ENCODE peak calls at places on chromosomes 4 and X, in four cellular contexts. O, X, P and Z are unnamed samples.

GRCh38 chr4:169909897-169910296 is 116.3 kb downstream of the MFAP3L start:
- DNase-seq in O (no peak), X (no peak), P (no peak), Z (no peak)

GRCh38 chrX:9816094-9816700 is 30.0 kb downstream of the SHROOM2 start:
- DNase-seq in O (no peak), X (no peak), P (no peak), Z (peak; percentile 72)

GRCh38 chr4:155602351-155603140 is 64.1 kb upstream of the GUCY1A1 start:
- DNase-seq in O (no peak), X (no peak), P (no peak), Z (no peak)

GRCh38 chr4:155376387-155377268 is at the start of gene MAP9:
- DNase-seq in O (peak; percentile 93), X (peak; percentile 91), P (peak; percentile 98), Z (peak; percentile 98)

GRCh38 chr4:188854451-188854850 is 715.2 kb downstream of the TRIML1 start:
- DNase-seq in O (no peak), X (no peak), P (no peak), Z (no peak)

GRCh38 chr4:32569844-32570243 is 1849.7 kb downstream of the PCDH7 start:
- DNase-seq in O (no peak), X (no peak), P (peak; percentile 92), Z (peak; percentile 55)

GRCh38 chr4:140344621-140345020 is 28.8 kb upstream of the SCOC start:
- DNase-seq in O (no peak), X (no peak), P (no peak), Z (peak; percentile 39)

GRCh38 chr4:73998040-73999011 is at the start of gene CXCL5:
- DNase-seq in O (peak; percentile 78), X (peak; percentile 66), P (no peak), Z (peak; percentile 75)

GRCh38 chr4:174177536-174177935 is 105.9 kb downstream of the FBXO8 start:
- DNase-seq in O (no peak), X (no peak), P (no peak), Z (no peak)

GRCh38 chr4:67699603-67700002 is 1.4 kb downstream of the UBA6 start:
- DNase-seq in O (no peak), X (no peak), P (no peak), Z (no peak)

GRCh38 chr4:81648576-81649272 is 177.0 kb upstream of the RASGEF1B start:
- DNase-seq in O (no peak), X (no peak), P (peak; percentile 88), Z (peak; percentile 35)

GRCh38 chrX:39848900-39849299 is 248.9 kb downstream of the BCOR start:
- DNase-seq in O (no peak), X (no peak), P (no peak), Z (peak; percentile 82)

GRCh38 chr4:7799723-7800122 is 139.9 kb downstream of the AFAP1 start:
- DNase-seq in O (no peak), X (no peak), P (no peak), Z (no peak)

GRCh38 chrX:133444952-133445831 is 29.9 kb upstream of the GPC4 start:
- DNase-seq in O (no peak), X (no peak), P (no peak), Z (no peak)

GRCh38 chr4:64146030-64146429 is 263.2 kb downstream of the TECRL start:
- DNase-seq in O (no peak), X (no peak), P (no peak), Z (no peak)

GRCh38 chr4:59805176-59805575 is 1395.0 kb upstream of the ADGRL3 start:
- DNase-seq in O (no peak), X (no peak), P (no peak), Z (no peak)

GRCh38 chr4:85478576-85478975 is 3.6 kb downstream of the ARHGAP24 start:
- DNase-seq in O (no peak), X (no peak), P (no peak), Z (peak; percentile 40)

GRCh38 chrX:93874554-93874953 is 200.5 kb downstream of the FAM133A start:
- DNase-seq in O (no peak), X (no peak), P (peak; percentile 0), Z (peak; percentile 1)

GRCh38 chr4:181528570-181529184 is 714.5 kb upstream of the TENM3 start:
- DNase-seq in O (peak; percentile 74), X (peak; percentile 61), P (peak; percentile 60), Z (peak; percentile 81)

GRCh38 chr4:36285784-36286480 is 4.5 kb downstream of the DTHD1 start:
- DNase-seq in O (no peak), X (no peak), P (no peak), Z (no peak)

GRCh38 chr4:34432706-34433105 is 1811.6 kb downstream of the ARAP2 start:
- DNase-seq in O (no peak), X (no peak), P (no peak), Z (no peak)

GRCh38 chr4:101337688-101338087 is 9.6 kb downstream of the PPP3CA start:
- DNase-seq in O (no peak), X (no peak), P (no peak), Z (peak; percentile 66)

GRCh38 chrX:65821721-65822496 is 154.5 kb downstream of the MSN start:
- DNase-seq in O (peak; percentile 68), X (peak; percentile 60), P (no peak), Z (no peak)

GRCh38 chr4:71648448-71648847 is 135.4 kb downstream of the GC start:
- DNase-seq in O (no peak), X (no peak), P (no peak), Z (no peak)

GRCh38 chr4:91826186-91826585 is 477.6 kb upstream of the GRID2 start:
- DNase-seq in O (no peak), X (no peak), P (no peak), Z (peak; percentile 72)

GRCh38 chrX:13360146-13360545 is 40.3 kb upstream of the ATXN3L start:
- DNase-seq in O (no peak), X (no peak), P (peak; percentile 29), Z (no peak)

GRCh38 chrX:75603833-75604232 is 81.0 kb upstream of the ZDHHC15 start:
- DNase-seq in O (no peak), X (no peak), P (peak; percentile 43), Z (peak; percentile 47)

GRCh38 chrX:153400146-153401132 is 711 bp downstream of the PNMA6E start:
- DNase-seq in O (peak; percentile 76), X (peak; percentile 64), P (peak; percentile 63), Z (peak; percentile 29)

GRCh38 chrX:53682885-53683555 is 3.5 kb downstream of the HUWE1 start:
- DNase-seq in O (no peak), X (no peak), P (peak; percentile 65), Z (peak; percentile 71)

GRCh38 chr4:156686120-156686519 is 285.5 kb downstream of the PDGFC start:
- DNase-seq in O (no peak), X (no peak), P (no peak), Z (peak; percentile 97)

GRCh38 chr4:8540586-8540985 is 39.6 kb upstream of the GPR78 start:
- DNase-seq in O (peak; percentile 34), X (no peak), P (no peak), Z (no peak)

GRCh38 chrX:18931972-18932371 is 51.9 kb downstream of the PHKA2 start:
- DNase-seq in O (no peak), X (no peak), P (peak; percentile 24), Z (peak; percentile 51)

GRCh38 chrX:920234-920799 is 289.7 kb downstream of the SHOX start:
- DNase-seq in O (no peak), X (no peak), P (no peak), Z (peak; percentile 30)

GRCh38 chrX:30888526-30889146 is 418 bp downstream of the TAB3 start:
- DNase-seq in O (no peak), X (no peak), P (no peak), Z (peak; percentile 26)

GRCh38 chr4:153643406-153644016 is 40.6 kb upstream of the TLR2 start:
- DNase-seq in O (no peak), X (no peak), P (peak; percentile 92), Z (peak; percentile 75)

GRCh38 chrX:15511563-15511962 is 11.0 kb downstream of the BMX start:
- DNase-seq in O (no peak), X (no peak), P (no peak), Z (no peak)

GRCh38 chrX:2677764-2678163 is 13.3 kb upstream of the CD99 start:
- DNase-seq in O (peak; percentile 71), X (peak; percentile 55), P (no peak), Z (peak; percentile 97)

GRCh38 chr4:100165809-100166208 is 24.5 kb downstream of the DDIT4L start:
- DNase-seq in O (no peak), X (no peak), P (peak; percentile 37), Z (peak; percentile 56)

GRCh38 chr4:107733431-107733925 is 13.4 kb upstream of the PAPSS1 start:
- DNase-seq in O (no peak), X (no peak), P (no peak), Z (no peak)

GRCh38 chrX:24027985-24028384 is 999 bp upstream of the KLHL15 start:
- DNase-seq in O (no peak), X (no peak), P (no peak), Z (no peak)

GRCh38 chr4:65669008-65669971 is 999 bp downstream of the EPHA5 start:
- DNase-seq in O (peak; percentile 49), X (peak; percentile 39), P (no peak), Z (peak; percentile 39)
- TF ChIP-seq CTCF in O (no peak), X (no peak), P (no peak), Z (no peak)

GRCh38 chr4:829761-830655 is 4.1 kb upstream of the CPLX1 start:
- DNase-seq in O (peak; percentile 61), X (peak; percentile 32), P (no peak), Z (no peak)
- H3K4me3 ChIP-seq in O (no peak overlapping the region), X (no peak overlapping the region), P (no peak overlapping the region), Z (no peak overlapping the region)

GRCh38 chr4:16505726-16506125 is 279.5 kb upstream of the TAPT1 start:
- DNase-seq in O (no peak), X (no peak), P (no peak), Z (peak; percentile 46)
- TF ChIP-seq CTCF in O (peak; percentile 25), X (no peak), P (peak; percentile 40), Z (peak; percentile 69)

DNA sequence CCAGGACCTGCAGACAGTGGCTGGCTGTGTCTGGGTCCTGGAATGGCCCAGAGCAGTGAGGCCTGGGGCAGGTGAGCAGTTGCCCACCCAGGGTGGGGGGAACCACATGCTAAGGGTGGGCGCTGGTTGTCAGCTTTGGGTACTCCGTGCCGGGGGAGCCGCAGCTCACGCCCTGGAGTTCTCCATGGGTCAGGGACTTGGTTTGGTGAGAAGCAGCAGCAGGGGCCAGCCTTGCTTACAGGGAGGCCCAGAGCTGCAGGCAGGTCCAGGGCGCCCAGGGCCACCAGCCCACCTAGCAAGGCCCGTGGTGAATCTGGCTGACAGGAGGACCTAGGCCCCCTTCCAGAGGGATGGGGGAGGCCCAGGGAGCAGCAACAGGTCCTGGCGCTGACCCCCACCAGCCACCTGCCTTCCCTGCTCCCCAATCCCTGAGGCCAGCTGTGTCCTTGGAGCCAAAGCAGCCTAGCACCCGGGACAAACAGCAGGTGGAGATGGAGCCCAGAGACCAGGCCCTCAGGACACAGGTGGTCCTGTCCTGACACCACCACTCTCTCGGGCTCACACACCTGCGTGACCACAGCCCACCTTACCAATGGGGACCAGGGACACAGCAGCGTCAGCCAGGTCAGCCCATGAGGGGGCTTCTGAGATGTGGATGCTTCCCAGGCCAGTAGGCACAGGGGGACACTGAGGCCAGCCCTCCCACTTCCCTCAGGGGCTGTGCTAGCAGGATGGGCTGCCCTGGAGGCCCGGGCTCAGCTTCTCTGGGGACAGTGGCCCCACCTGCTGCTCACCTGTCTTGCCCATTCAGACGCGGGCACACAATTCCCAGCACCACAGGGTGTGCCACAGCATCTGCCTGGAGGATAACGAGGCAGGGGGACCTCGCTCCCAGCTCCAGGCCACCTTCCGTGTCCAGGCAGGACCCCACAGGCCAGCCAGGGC is 3.5 kb downstream of the MXD4 start:
- DNase-seq in O (peak; percentile 59), X (peak; percentile 43), P (no peak), Z (no peak)
- H3K4me3 ChIP-seq in O (no peak overlapping the region), X (peak overlapping the region; percentile 98), P (no peak overlapping the region), Z (no peak overlapping the region)

GRCh38 chr4:167779280-167779679 is 313.1 kb upstream of the ANXA10 start:
- DNase-seq in O (no peak), X (no peak), P (no peak), Z (peak; percentile 13)
- TF ChIP-seq CTCF in O (no peak), X (no peak), P (no peak), Z (peak; percentile 30)

GRCh38 chrX:106999002-106999975 is 723 bp downstream of the MORC4 start:
- DNase-seq in O (peak; percentile 69), X (peak; percentile 53), P (peak; percentile 67), Z (peak; percentile 63)
- H3K4me3 ChIP-seq in O (peak overlapping the region; percentile 58), X (peak overlapping the region; percentile 64), P (peak overlapping the region; percentile 78), Z (peak overlapping the region; percentile 67)